ENCODE peak calls at places on chromosomes 12 and 14, in eight cellular contexts. P is MM.1S, X is adipocyte, A is GM23248, Z is fibroblast of lung, W is mesendoderm, U is endothelial cell of umbilical vein, K is GM12878. L is an unnamed sample.

GRCh38 chr14:21074398-21075272 is 4.5 kb downstream of the ARHGEF40 start:
- DNase-seq in P (no peak), X (no peak), A (no peak), Z (no peak), W (no peak), U (no peak), K (no peak), L (no peak)

GRCh38 chr14:69324341-69324931 is 64.5 kb downstream of the GALNT16 start:
- DNase-seq in P (no peak), X (no peak), A (no peak), Z (no peak), W (no peak), U (no peak), K (no peak), L (no peak)

GRCh38 chr12:69519871-69520270 is 49.7 kb downstream of the FRS2 start:
- DNase-seq in P (no peak), X (no peak), A (no peak), Z (peak; percentile 95), W (no peak), U (no peak), K (no peak), L (peak; percentile 90)

GRCh38 chr12:24909667-24910066 is 39.2 kb downstream of the BCAT1 start:
- DNase-seq in P (no peak), X (peak; percentile 55), A (peak; percentile 93), Z (peak; percentile 95), W (no peak), U (peak; percentile 86), K (no peak), L (peak; percentile 91)

GRCh38 chr12:120764766-120765165 is 39.1 kb downstream of the ACADS start:
- DNase-seq in P (no peak), X (no peak), A (no peak), Z (no peak), W (no peak), U (no peak), K (no peak), L (no peak)

GRCh38 chr12:53046655-53047220 is 3.1 kb upstream of the TNS2 start:
- DNase-seq in P (peak; percentile 21), X (peak; percentile 92), A (peak; percentile 89), Z (peak; percentile 92), W (peak; percentile 81), U (peak; percentile 66), K (no peak), L (peak; percentile 68)

GRCh38 chr12:56676851-56677601 is 11.1 kb downstream of the PTGES3 start:
- DNase-seq in P (no peak), X (no peak), A (peak; percentile 33), Z (no peak), W (no peak), U (no peak), K (no peak), L (no peak)

GRCh38 chr12:99911967-99912366 is 72.8 kb downstream of the ANKS1B start:
- DNase-seq in P (peak; percentile 51), X (peak; percentile 49), A (peak; percentile 47), Z (peak; percentile 22), W (no peak), U (no peak), K (peak; percentile 36), L (no peak)

GRCh38 chr12:117760990-117761389 is 207.8 kb downstream of the KSR2 start:
- DNase-seq in P (no peak), X (no peak), A (no peak), Z (no peak), W (no peak), U (no peak), K (no peak), L (no peak)

DNA sequence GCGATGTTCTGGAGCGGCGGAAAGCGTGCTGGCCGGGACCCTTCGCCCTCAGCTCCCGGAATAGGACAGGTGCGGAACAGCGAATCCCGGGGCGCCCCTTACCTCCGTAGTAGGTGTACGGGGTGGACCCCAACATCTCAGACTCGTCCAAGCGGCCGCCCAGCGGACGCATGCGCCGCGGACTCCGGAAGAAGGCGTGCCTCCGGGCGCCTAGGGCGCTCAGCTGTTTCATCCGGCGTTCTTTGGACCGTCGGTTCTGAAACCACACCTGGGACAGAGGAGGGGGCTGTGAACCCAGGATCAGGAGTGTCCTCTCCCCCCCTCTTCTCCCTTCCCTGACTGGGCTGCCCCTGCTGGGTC is 4.5 kb downstream of the LHX5 start:
- DNase-seq in P (no peak), X (no peak), A (no peak), Z (no peak), W (no peak), U (no peak), K (no peak), L (no peak)
- H3K4me1 ChIP-seq in P (no peaks in the 10 kb centered on the region), X (no peaks in the 10 kb centered on the region), A (no peaks in the 10 kb centered on the region), Z (no peaks in the 10 kb centered on the region), W (no peaks in the 10 kb centered on the region), U (no peaks in the 10 kb centered on the region), K (no peaks in the 10 kb centered on the region), L (peaks cover 23% of the 10 kb centered on the region)

GRCh38 chr12:115380509-115381120 is 696.6 kb upstream of the TBX3 start:
- DNase-seq in P (no peak), X (no peak), A (no peak), Z (no peak), W (no peak), U (no peak), K (no peak), L (no peak)

GRCh38 chr12:115377230-115377629 is 693.3 kb upstream of the TBX3 start:
- DNase-seq in P (no peak), X (no peak), A (no peak), Z (no peak), W (no peak), U (no peak), K (no peak), L (no peak)

GRCh38 chr12:115378296-115378695 is 694.3 kb upstream of the TBX3 start:
- DNase-seq in P (no peak), X (no peak), A (no peak), Z (no peak), W (no peak), U (no peak), K (no peak), L (no peak)

GRCh38 chr12:115375188-115375991 is 691.4 kb upstream of the TBX3 start:
- DNase-seq in P (peak; percentile 41), X (peak; percentile 83), A (peak; percentile 75), Z (peak; percentile 85), W (peak; percentile 61), U (no peak), K (peak; percentile 65), L (peak; percentile 90)

DNA sequence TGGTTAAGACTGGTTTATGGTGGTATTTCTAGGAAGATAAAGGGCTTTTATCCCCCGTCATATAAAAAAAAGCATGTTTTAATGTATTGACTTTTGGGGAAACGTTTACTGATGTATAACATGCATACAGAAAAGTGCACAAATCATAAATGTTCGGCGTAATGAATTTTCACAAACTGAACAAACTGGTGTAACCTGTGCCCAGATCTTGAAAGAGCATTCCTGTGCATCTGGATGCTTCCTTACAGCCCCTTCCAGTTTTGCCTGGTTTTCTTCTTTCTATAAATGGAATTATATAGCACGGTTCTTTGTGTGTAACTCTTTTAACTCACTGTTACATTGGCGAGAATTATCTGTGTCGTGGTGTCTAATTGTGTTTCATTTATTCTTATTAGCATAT is 693.8 kb upstream of the TBX3 start:
- DNase-seq in P (no peak), X (no peak), A (no peak), Z (no peak), W (no peak), U (no peak), K (no peak), L (no peak)
- H3K9ac ChIP-seq in P (no peak overlapping the region), X (no peak overlapping the region), A (no peak overlapping the region), Z (no peak overlapping the region), W (no peak overlapping the region), U (no peak overlapping the region), K (no peak overlapping the region), L (no peak overlapping the region)

GRCh38 chr14:99401196-99401595 is 79.5 kb downstream of the SETD3 start:
- DNase-seq in P (no peak), X (no peak), A (no peak), Z (no peak), W (no peak), U (no peak), K (no peak), L (no peak)
- H3K36me3 ChIP-seq in P (no peaks in the 10 kb centered on the region), X (peaks cover 67% of the 10 kb centered on the region), A (peaks cover 34% of the 10 kb centered on the region), Z (peaks cover 1% of the 10 kb centered on the region), W (peaks cover 7% of the 10 kb centered on the region), U (peaks cover 13% of the 10 kb centered on the region), K (peaks cover 10% of the 10 kb centered on the region), L (peaks cover 5% of the 10 kb centered on the region)

GRCh38 chr14:81165188-81165587 is 55.6 kb downstream of the GTF2A1 start:
- DNase-seq in P (no peak), X (no peak), A (no peak), Z (no peak), W (no peak), U (no peak), K (no peak), L (no peak)

GRCh38 chr14:81162941-81163340 is 57.8 kb downstream of the GTF2A1 start:
- DNase-seq in P (no peak), X (no peak), A (peak; percentile 34), Z (no peak), W (peak; percentile 13), U (no peak), K (no peak), L (no peak)

GRCh38 chr14:81169267-81169666 is 51.5 kb downstream of the GTF2A1 start:
- DNase-seq in P (no peak), X (no peak), A (no peak), Z (no peak), W (no peak), U (no peak), K (no peak), L (no peak)

GRCh38 chr14:81164167-81164774 is 56.5 kb downstream of the GTF2A1 start:
- DNase-seq in P (peak; percentile 49), X (peak; percentile 50), A (peak; percentile 75), Z (peak; percentile 75), W (peak; percentile 96), U (peak; percentile 52), K (peak; percentile 48), L (peak; percentile 85)

GRCh38 chr14:81166126-81166525 is 54.6 kb downstream of the GTF2A1 start:
- DNase-seq in P (no peak), X (no peak), A (no peak), Z (no peak), W (no peak), U (no peak), K (no peak), L (no peak)
- H3K4me1 ChIP-seq in P (peaks cover 9% of the 10 kb centered on the region), X (peaks cover 19% of the 10 kb centered on the region), A (peaks cover 5% of the 10 kb centered on the region), Z (peaks cover 5% of the 10 kb centered on the region), W (no peaks in the 10 kb centered on the region), U (peaks cover 10% of the 10 kb centered on the region), K (peaks cover 13% of the 10 kb centered on the region), L (peaks cover 11% of the 10 kb centered on the region)

GRCh38 chr12:50934981-50935807 is 17.1 kb upstream of the HIGD1C start:
- DNase-seq in P (no peak), X (peak; percentile 88), A (peak; percentile 53), Z (peak; percentile 55), W (no peak), U (no peak), K (no peak), L (no peak)
- H3K9ac ChIP-seq in P (no peak overlapping the region), X (peak overlapping the region; percentile 85), A (peak overlapping the region; percentile 31), Z (no peak overlapping the region), W (no peak overlapping the region), U (no peak overlapping the region), K (no peak overlapping the region), L (no peak overlapping the region)